ENCODE peak calls at places on chromosomes 5 and 9, in five cellular contexts. Y, O, D, F and R are unnamed samples.

GRCh38 chr5:141757402-141757801 is 75.4 kb upstream of the ARAP3 start:
- DNase-seq in Y (peak), O (peak), D (peak), F (no peak), R (no peak)

GRCh38 chr9:132041825-132042224 is 37.8 kb downstream of the MED27 start:
- DNase-seq in Y (no peak), O (no peak), D (no peak), F (no peak), R (no peak)

GRCh38 chr5:159814222-159814621 is 102.1 kb upstream of the ADRA1B start:
- DNase-seq in Y (no peak), O (no peak), D (no peak), F (no peak), R (no peak)

GRCh38 chr5:146428658-146429057 is 18.5 kb upstream of the TCERG1 start:
- DNase-seq in Y (peak), O (no peak), D (no peak), F (no peak), R (no peak)

GRCh38 chr9:123654647-123655637 is 275.0 kb downstream of the DENND1A start:
- DNase-seq in Y (no peak), O (no peak), D (no peak), F (no peak), R (no peak)

GRCh38 chr5:82793808-82794419 is 283.3 kb downstream of the TMEM167A start:
- DNase-seq in Y (no peak), O (peak), D (peak), F (no peak), R (peak)

GRCh38 chr9:133474215-133474614 is 4.7 kb downstream of the SLC2A6 start:
- DNase-seq in Y (no peak), O (no peak), D (no peak), F (no peak), R (no peak)

GRCh38 chr9:90124961-90125360 is 517.7 kb downstream of the DIRAS2 start:
- DNase-seq in Y (no peak), O (no peak), D (no peak), F (no peak), R (no peak)

GRCh38 chr5:98796197-98796972 is 22.9 kb downstream of the RGMB start:
- DNase-seq in Y (peak), O (peak), D (peak), F (no peak), R (peak)

GRCh38 chr9:112665347-112665746 is 52.6 kb downstream of the INIP start:
- DNase-seq in Y (no peak), O (peak), D (peak), F (peak), R (no peak)

GRCh38 chr5:63570752-63571151 is 391.5 kb downstream of the HTR1A start:
- DNase-seq in Y (no peak), O (no peak), D (no peak), F (no peak), R (no peak)

GRCh38 chr5:145971108-145971507 is 34.7 kb downstream of the SH3RF2 start:
- DNase-seq in Y (no peak), O (no peak), D (no peak), F (no peak), R (no peak)